ENCODE peak calls at places on chromosome 12, in six cellular contexts. One of them, this sample, is unnamed.

GRCh38 chr12:47972895-47973294 is 9.5 kb downstream of the TMEM106C start:
- DNase-seq in HS-5: no peak
- DNase-seq in iPS-NIHi11: no peak
- DNase-seq in renal cortical epithelial cell: no peak
- DNase-seq in CD8-positive, alpha-beta T cell: no peak
- DNase-seq in NAMALWA: no peak
- DNase-seq in this sample: no peak

GRCh38 chr12:118436986-118437385 is 60.6 kb downstream of the SUDS3 start:
- DNase-seq in HS-5: peak; percentile 88
- DNase-seq in iPS-NIHi11: no peak
- DNase-seq in renal cortical epithelial cell: no peak
- DNase-seq in CD8-positive, alpha-beta T cell: no peak
- DNase-seq in NAMALWA: no peak
- DNase-seq in this sample: no peak

GRCh38 chr12:81450920-81451739 is 308.0 kb downstream of the PPFIA2 start:
- DNase-seq in renal cortical epithelial cell: peak; percentile 72
- DNase-seq in NAMALWA: peak; percentile 42
- DNase-seq in HS-5: peak; percentile 38
- DNase-seq in CD8-positive, alpha-beta T cell: no peak
- DNase-seq in iPS-NIHi11: peak; percentile 67
- DNase-seq in this sample: no peak

GRCh38 chr12:48119834-48120195 is 651 bp downstream of the PFKM start:
- DNase-seq in iPS-NIHi11: no peak
- DNase-seq in NAMALWA: no peak
- DNase-seq in CD8-positive, alpha-beta T cell: no peak
- DNase-seq in renal cortical epithelial cell: no peak
- DNase-seq in HS-5: no peak
- DNase-seq in this sample: no peak

GRCh38 chr12:18849761-18850160 is 111.8 kb downstream of the CAPZA3 start:
- DNase-seq in NAMALWA: no peak
- DNase-seq in HS-5: no peak
- DNase-seq in renal cortical epithelial cell: no peak
- DNase-seq in iPS-NIHi11: no peak
- DNase-seq in CD8-positive, alpha-beta T cell: no peak
- DNase-seq in this sample: no peak

GRCh38 chr12:101038289-101038871 is 171.7 kb downstream of the SLC5A8 start:
- DNase-seq in HS-5: no peak
- DNase-seq in CD8-positive, alpha-beta T cell: no peak
- DNase-seq in iPS-NIHi11: no peak
- DNase-seq in NAMALWA: no peak
- DNase-seq in renal cortical epithelial cell: peak; percentile 40
- DNase-seq in this sample: no peak

GRCh38 chr12:132827763-132828703 is 636 bp downstream of the GOLGA3 start:
- DNase-seq in iPS-NIHi11: no peak
- DNase-seq in HS-5: peak; percentile 15
- DNase-seq in CD8-positive, alpha-beta T cell: no peak
- DNase-seq in NAMALWA: peak; percentile 49
- DNase-seq in renal cortical epithelial cell: peak; percentile 80
- DNase-seq in this sample: no peak

GRCh38 chr12:81573228-81573627 is 185.9 kb downstream of the PPFIA2 start:
- DNase-seq in HS-5: peak; percentile 18
- DNase-seq in NAMALWA: no peak
- DNase-seq in CD8-positive, alpha-beta T cell: no peak
- DNase-seq in renal cortical epithelial cell: peak; percentile 47
- DNase-seq in iPS-NIHi11: no peak
- DNase-seq in this sample: no peak

GRCh38 chr12:40647651-40648050 is 44.6 kb upstream of the CNTN1 start:
- DNase-seq in renal cortical epithelial cell: no peak
- DNase-seq in CD8-positive, alpha-beta T cell: no peak
- DNase-seq in NAMALWA: no peak
- DNase-seq in HS-5: peak; percentile 54
- DNase-seq in iPS-NIHi11: no peak
- DNase-seq in this sample: no peak

GRCh38 chr12:87922721-87923120 is 106.5 kb downstream of the C12orf50 start:
- DNase-seq in HS-5: no peak
- DNase-seq in CD8-positive, alpha-beta T cell: no peak
- DNase-seq in NAMALWA: no peak
- DNase-seq in renal cortical epithelial cell: no peak
- DNase-seq in iPS-NIHi11: no peak
- DNase-seq in this sample: no peak

GRCh38 chr12:98332626-98333025 is 182.8 kb upstream of the TMPO start:
- DNase-seq in renal cortical epithelial cell: no peak
- DNase-seq in iPS-NIHi11: no peak
- DNase-seq in HS-5: no peak
- DNase-seq in NAMALWA: peak; percentile 12
- DNase-seq in CD8-positive, alpha-beta T cell: no peak
- DNase-seq in this sample: no peak

GRCh38 chr12:68557011-68557715 is 53.5 kb upstream of the RAP1B start:
- DNase-seq in CD8-positive, alpha-beta T cell: no peak
- DNase-seq in NAMALWA: no peak
- DNase-seq in HS-5: peak; percentile 80
- DNase-seq in iPS-NIHi11: no peak
- DNase-seq in renal cortical epithelial cell: no peak
- DNase-seq in this sample: no peak

GRCh38 chr12:118126119-118126757 is 9.7 kb upstream of the PEBP1 start:
- DNase-seq in CD8-positive, alpha-beta T cell: no peak
- DNase-seq in HS-5: no peak
- DNase-seq in iPS-NIHi11: no peak
- DNase-seq in renal cortical epithelial cell: no peak
- DNase-seq in NAMALWA: no peak
- DNase-seq in this sample: no peak

GRCh38 chr12:29234552-29234951 is 85.5 kb downstream of the FAR2 start:
- DNase-seq in HS-5: no peak
- DNase-seq in NAMALWA: no peak
- DNase-seq in renal cortical epithelial cell: no peak
- DNase-seq in CD8-positive, alpha-beta T cell: no peak
- DNase-seq in iPS-NIHi11: no peak
- DNase-seq in this sample: no peak

GRCh38 chr12:110677206-110677911 is 11.6 kb downstream of the HVCN1 start:
- DNase-seq in iPS-NIHi11: no peak
- DNase-seq in HS-5: no peak
- DNase-seq in NAMALWA: peak; percentile 54
- DNase-seq in CD8-positive, alpha-beta T cell: peak; percentile 61
- DNase-seq in renal cortical epithelial cell: no peak
- DNase-seq in this sample: no peak

GRCh38 chr12:124665516-124665915 is 98.1 kb upstream of the NCOR2 start:
- DNase-seq in renal cortical epithelial cell: peak; percentile 54
- DNase-seq in NAMALWA: no peak
- DNase-seq in iPS-NIHi11: no peak
- DNase-seq in HS-5: no peak
- DNase-seq in CD8-positive, alpha-beta T cell: no peak
- DNase-seq in this sample: no peak

GRCh38 chr12:23556661-23557060 is 392.8 kb downstream of the SOX5 start:
- DNase-seq in CD8-positive, alpha-beta T cell: no peak
- DNase-seq in HS-5: no peak
- DNase-seq in renal cortical epithelial cell: no peak
- DNase-seq in iPS-NIHi11: no peak
- DNase-seq in NAMALWA: no peak
- DNase-seq in this sample: no peak

GRCh38 chr12:25187781-25188180 is 7.2 kb downstream of the DNAI7 start:
- DNase-seq in CD8-positive, alpha-beta T cell: no peak
- DNase-seq in NAMALWA: no peak
- DNase-seq in HS-5: peak; percentile 63
- DNase-seq in iPS-NIHi11: no peak
- DNase-seq in renal cortical epithelial cell: peak; percentile 96
- DNase-seq in this sample: no peak

GRCh38 chr12:98456583-98457573 is 58.5 kb upstream of the TMPO start:
- DNase-seq in NAMALWA: no peak
- DNase-seq in CD8-positive, alpha-beta T cell: peak; percentile 48
- DNase-seq in HS-5: no peak
- DNase-seq in renal cortical epithelial cell: peak; percentile 39
- DNase-seq in iPS-NIHi11: peak; percentile 90
- DNase-seq in this sample: no peak

GRCh38 chr12:111826316-111826715 is 15.7 kb upstream of the MAPKAPK5 start:
- DNase-seq in HS-5: no peak
- DNase-seq in iPS-NIHi11: no peak
- DNase-seq in NAMALWA: no peak
- DNase-seq in renal cortical epithelial cell: no peak
- DNase-seq in CD8-positive, alpha-beta T cell: no peak
- DNase-seq in this sample: no peak

GRCh38 chr12:105485321-105485910 is 154.9 kb downstream of the C12orf75 start:
- DNase-seq in renal cortical epithelial cell: peak; percentile 73
- DNase-seq in iPS-NIHi11: no peak
- DNase-seq in HS-5: no peak
- DNase-seq in CD8-positive, alpha-beta T cell: no peak
- DNase-seq in NAMALWA: no peak
- DNase-seq in this sample: no peak

GRCh38 chr12:76303989-76304460 is 44.2 kb downstream of the BBS10 start:
- DNase-seq in renal cortical epithelial cell: no peak
- DNase-seq in CD8-positive, alpha-beta T cell: no peak
- DNase-seq in iPS-NIHi11: no peak
- DNase-seq in NAMALWA: no peak
- DNase-seq in HS-5: no peak
- DNase-seq in this sample: no peak

GRCh38 chr12:94460594-94460959 is 910 bp upstream of the CEP83 start:
- DNase-seq in HS-5: peak; percentile 4
- DNase-seq in renal cortical epithelial cell: no peak
- DNase-seq in CD8-positive, alpha-beta T cell: no peak
- DNase-seq in NAMALWA: peak; percentile 42
- DNase-seq in iPS-NIHi11: no peak
- DNase-seq in this sample: no peak

GRCh38 chr12:94643585-94643984 is 6.8 kb downstream of the TMCC3 start:
- DNase-seq in HS-5: no peak
- DNase-seq in iPS-NIHi11: no peak
- DNase-seq in CD8-positive, alpha-beta T cell: no peak
- DNase-seq in renal cortical epithelial cell: no peak
- DNase-seq in NAMALWA: no peak
- DNase-seq in this sample: no peak

GRCh38 chr12:79681008-79681590 is 9.7 kb downstream of the PAWR start:
- DNase-seq in iPS-NIHi11: no peak
- DNase-seq in CD8-positive, alpha-beta T cell: no peak
- DNase-seq in HS-5: no peak
- DNase-seq in renal cortical epithelial cell: peak; percentile 75
- DNase-seq in NAMALWA: no peak
- DNase-seq in this sample: no peak

GRCh38 chr12:59858508-59858907 is 262.7 kb downstream of the SLC16A7 start:
- DNase-seq in CD8-positive, alpha-beta T cell: no peak
- DNase-seq in HS-5: no peak
- DNase-seq in NAMALWA: no peak
- DNase-seq in iPS-NIHi11: no peak
- DNase-seq in renal cortical epithelial cell: no peak
- DNase-seq in this sample: no peak

GRCh38 chr12:117148642-117149041 is 41.6 kb downstream of the FBXO21 start:
- DNase-seq in HS-5: no peak
- DNase-seq in iPS-NIHi11: no peak
- DNase-seq in NAMALWA: no peak
- DNase-seq in renal cortical epithelial cell: no peak
- DNase-seq in CD8-positive, alpha-beta T cell: no peak
- DNase-seq in this sample: no peak

GRCh38 chr12:93812616-93813015 is 135.4 kb downstream of the CRADD start:
- DNase-seq in HS-5: peak; percentile 29
- DNase-seq in NAMALWA: no peak
- DNase-seq in iPS-NIHi11: no peak
- DNase-seq in CD8-positive, alpha-beta T cell: no peak
- DNase-seq in renal cortical epithelial cell: no peak
- DNase-seq in this sample: no peak

GRCh38 chr12:54447917-54448316 is 25.5 kb downstream of the GTSF1 start:
- DNase-seq in renal cortical epithelial cell: no peak
- DNase-seq in CD8-positive, alpha-beta T cell: no peak
- DNase-seq in NAMALWA: no peak
- DNase-seq in iPS-NIHi11: no peak
- DNase-seq in HS-5: no peak
- DNase-seq in this sample: no peak

GRCh38 chr12:57620936-57621496 is 9.8 kb downstream of the ARHGEF25 start:
- DNase-seq in renal cortical epithelial cell: no peak
- DNase-seq in iPS-NIHi11: peak; percentile 61
- DNase-seq in CD8-positive, alpha-beta T cell: no peak
- DNase-seq in HS-5: no peak
- DNase-seq in NAMALWA: no peak
- DNase-seq in this sample: no peak

GRCh38 chr12:499837-500458 is 40.2 kb downstream of the B4GALNT3 start:
- DNase-seq in NAMALWA: no peak
- DNase-seq in renal cortical epithelial cell: no peak
- DNase-seq in CD8-positive, alpha-beta T cell: no peak
- DNase-seq in HS-5: no peak
- DNase-seq in iPS-NIHi11: no peak
- DNase-seq in this sample: no peak

GRCh38 chr12:113232787-113233585 is 11.7 kb downstream of the TPCN1 start:
- DNase-seq in NAMALWA: peak; percentile 79
- DNase-seq in CD8-positive, alpha-beta T cell: peak; percentile 74
- DNase-seq in iPS-NIHi11: peak; percentile 84
- DNase-seq in HS-5: no peak
- DNase-seq in renal cortical epithelial cell: no peak
- DNase-seq in this sample: peak; percentile 53

GRCh38 chr12:130337476-130338303 is at the start of gene PIWIL1:
- DNase-seq in NAMALWA: no peak
- DNase-seq in iPS-NIHi11: peak; percentile 69
- DNase-seq in CD8-positive, alpha-beta T cell: no peak
- DNase-seq in renal cortical epithelial cell: no peak
- DNase-seq in HS-5: no peak
- DNase-seq in this sample: no peak

GRCh38 chr12:6171409-6172015 is 28.7 kb upstream of the CD9 start:
- DNase-seq in HS-5: no peak
- DNase-seq in iPS-NIHi11: no peak
- DNase-seq in NAMALWA: no peak
- DNase-seq in renal cortical epithelial cell: no peak
- DNase-seq in CD8-positive, alpha-beta T cell: no peak
- DNase-seq in this sample: no peak

GRCh38 chr12:5295151-5295550 is 136.8 kb upstream of the NTF3 start:
- DNase-seq in NAMALWA: no peak
- DNase-seq in iPS-NIHi11: no peak
- DNase-seq in renal cortical epithelial cell: no peak
- DNase-seq in HS-5: no peak
- DNase-seq in CD8-positive, alpha-beta T cell: no peak
- DNase-seq in this sample: no peak

GRCh38 chr12:58920102-58920955 is at the start of gene LRIG3:
- DNase-seq in HS-5: peak; percentile 63
- DNase-seq in CD8-positive, alpha-beta T cell: no peak
- DNase-seq in NAMALWA: no peak
- DNase-seq in renal cortical epithelial cell: peak; percentile 63
- DNase-seq in iPS-NIHi11: peak; percentile 92
- DNase-seq in this sample: no peak